ENCODE peak calls at places on chromosome 7, in five cellular contexts. Y, V, M, O and J are unnamed samples.

GRCh38 chr7:155640629-155641028 is 3.8 kb upstream of the RBM33 start:
- DNase-seq in Y (no peak), M (no peak), V (no peak), O (no peak), J (no peak)

GRCh38 chr7:98295467-98296220 is 14.2 kb downstream of the BRI3 start:
- DNase-seq in V (no peak), O (no peak), M (no peak), Y (no peak), J (no peak)

GRCh38 chr7:141693082-141693481 is 8.9 kb downstream of the DENND11 start:
- DNase-seq in Y (no peak), M (no peak), O (no peak), V (no peak), J (no peak)

GRCh38 chr7:94022550-94022949 is 18.4 kb upstream of the BET1 start:
- DNase-seq in O (no peak), V (no peak), Y (peak), M (no peak), J (peak)

GRCh38 chr7:16028103-16028502 is 341.6 kb upstream of the MEOX2 start:
- DNase-seq in Y (peak), V (no peak), M (peak), O (peak), J (peak)

GRCh38 chr7:35003679-35004278 is 33.5 kb downstream of the DPY19L1 start:
- DNase-seq in O (peak), M (peak), V (peak), Y (peak), J (peak)

GRCh38 chr7:71706576-71706975 is 574.6 kb downstream of the GALNT17 start:
- DNase-seq in V (no peak), O (no peak), M (no peak), Y (no peak), J (no peak)

GRCh38 chr7:142711722-142712616 is 37.3 kb upstream of the PRSS1 start:
- DNase-seq in V (peak), M (peak), O (no peak), Y (peak), J (peak)

GRCh38 chr7:17706734-17707133 is 233.6 kb downstream of the SNX13 start:
- DNase-seq in V (peak), M (peak), Y (peak), O (peak), J (no peak)

GRCh38 chr7:1844956-1845390 is 174.9 kb downstream of the ELFN1 start:
- DNase-seq in O (no peak), M (no peak), Y (no peak), V (peak), J (no peak)

GRCh38 chr7:90337106-90337505 is 9.4 kb upstream of the GTPBP10 start:
- DNase-seq in O (no peak), Y (no peak), M (peak), V (no peak), J (no peak)

GRCh38 chr7:86598311-86598710 is 45.4 kb upstream of the GRM3 start:
- DNase-seq in O (no peak), V (peak), M (no peak), Y (no peak), J (no peak)

GRCh38 chr7:139192014-139192706 is 38.9 kb upstream of the UBN2 start:
- DNase-seq in M (no peak), Y (no peak), O (no peak), V (no peak), J (no peak)

GRCh38 chr7:155918720-155919399 is 106.6 kb upstream of the SHH start:
- DNase-seq in O (peak), Y (peak), M (peak), V (no peak), J (peak)

GRCh38 chr7:48337012-48337621 is 165.9 kb downstream of the ABCA13 start:
- DNase-seq in V (peak), Y (peak), O (no peak), M (peak), J (no peak)

GRCh38 chr7:46745700-46746090 is 824.6 kb upstream of the IGFBP3 start:
- DNase-seq in O (no peak), M (peak), V (no peak), Y (no peak), J (no peak)

GRCh38 chr7:17598846-17599245 is 300.4 kb downstream of the AHR start:
- DNase-seq in V (no peak), Y (no peak), O (no peak), M (no peak), J (no peak)

GRCh38 chr7:117008849-117009531 is 55.7 kb downstream of the ST7 start:
- DNase-seq in M (peak), V (no peak), O (peak), Y (peak), J (no peak)

GRCh38 chr7:135160858-135161653 is 9.5 kb downstream of the CYREN start:
- DNase-seq in Y (peak), O (no peak), M (peak), V (no peak), J (no peak)

GRCh38 chr7:14449291-14449690 is 453.3 kb downstream of the DGKB start:
- DNase-seq in V (no peak), Y (no peak), O (no peak), M (no peak), J (no peak)

GRCh38 chr7:157638563-157638962 is 301.8 kb downstream of the DNAJB6 start:
- DNase-seq in O (no peak), M (no peak), Y (no peak), V (no peak), J (no peak)

GRCh38 chr7:1853619-1854520 is 183.8 kb downstream of the ELFN1 start:
- DNase-seq in O (no peak), V (peak), Y (no peak), M (no peak), J (no peak)

GRCh38 chr7:137992738-137993394 is 9.0 kb downstream of the CREB3L2 start:
- DNase-seq in O (peak), Y (peak), M (peak), V (no peak), J (no peak)

GRCh38 chr7:32244806-32245345 is 174.7 kb upstream of the PDE1C start:
- DNase-seq in M (no peak), O (no peak), Y (no peak), V (no peak), J (no peak)

GRCh38 chr7:90919766-90920165 is 323.6 kb downstream of the CDK14 start:
- DNase-seq in O (no peak), Y (no peak), M (no peak), V (no peak), J (no peak)

GRCh38 chr7:100504887-100505611 is 21.3 kb downstream of the NYAP1 start:
- DNase-seq in O (no peak), Y (no peak), M (no peak), V (no peak), J (no peak)

GRCh38 chr7:100493476-100494264 is 9.9 kb downstream of the NYAP1 start:
- DNase-seq in Y (no peak), O (no peak), V (peak), M (peak), J (no peak)

GRCh38 chr7:14834456-14834855 is 68.1 kb downstream of the DGKB start:
- DNase-seq in M (peak), Y (peak), V (no peak), O (peak), J (no peak)

GRCh38 chr7:145339319-145339718 is 503.5 kb upstream of the TPK1 start:
- DNase-seq in M (no peak), O (no peak), V (no peak), Y (no peak), J (no peak)

GRCh38 chr7:134502463-134502862 is 24.9 kb upstream of the AKR1B10 start:
- DNase-seq in M (peak), V (no peak), Y (peak), O (peak), J (no peak)

GRCh38 chr7:55971045-55971444 is 6.7 kb downstream of the NIPSNAP2 start:
- DNase-seq in V (no peak), M (no peak), O (no peak), Y (no peak), J (no peak)

GRCh38 chr7:2582006-2582735 is 23.4 kb downstream of the IQCE start:
- DNase-seq in Y (no peak), V (no peak), M (no peak), O (no peak), J (no peak)

GRCh38 chr7:64555046-64555445 is 7.8 kb downstream of the ZNF680 start:
- DNase-seq in O (no peak), V (no peak), M (peak), Y (peak), J (no peak)

GRCh38 chr7:64558781-64559180 is 4.1 kb downstream of the ZNF680 start:
- DNase-seq in V (no peak), Y (peak), O (no peak), M (peak), J (no peak)

GRCh38 chr7:64559206-64559605 is 3.7 kb downstream of the ZNF680 start:
- DNase-seq in O (no peak), M (peak), V (no peak), Y (peak), J (no peak)

GRCh38 chr7:64558323-64558705 is 4.6 kb downstream of the ZNF680 start:
- DNase-seq in O (no peak), M (peak), Y (peak), V (no peak), J (no peak)

GRCh38 chr7:64557601-64558322 is 5.1 kb downstream of the ZNF680 start:
- DNase-seq in V (no peak), Y (no peak), O (no peak), M (no peak), J (no peak)
- H3K4me3 ChIP-seq in V (no peak), Y (no peak), O (no peak), M (no peak), J (no peak)

GRCh38 chr7:6691609-6692106 is 15.1 kb downstream of the ZNF12 start:
- DNase-seq in M (no peak), V (no peak), Y (peak), O (peak), J (no peak)

DNA sequence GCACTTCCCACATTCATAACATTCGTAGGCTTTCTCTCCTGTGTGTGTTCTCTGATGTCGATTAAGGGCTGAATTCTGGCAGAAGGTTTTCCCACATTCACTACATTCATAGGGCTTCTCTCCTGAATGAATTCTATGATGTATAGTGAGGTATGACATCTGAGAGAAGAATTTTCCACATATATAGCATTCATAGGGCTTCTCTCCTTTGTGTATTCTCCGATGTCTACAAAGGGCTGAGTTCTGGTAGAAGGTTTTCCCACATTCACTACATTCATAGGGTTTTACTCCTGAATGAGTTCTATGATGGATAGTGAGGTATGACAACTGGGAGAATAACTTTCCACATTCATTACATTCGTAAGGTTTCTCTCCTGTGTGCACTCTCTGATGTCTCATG is 15.6 kb downstream of the ZNF12 start:
- DNase-seq in M (no peak), O (no peak), Y (no peak), V (no peak), J (no peak)
- H3K4me3 ChIP-seq in M (no peak), O (no peak), Y (no peak), V (no peak), J (no peak)

GRCh38 chr7:64849924-64850499 is 53.1 kb upstream of the ZNF273 start:
- DNase-seq in O (no peak), M (no peak), Y (no peak), V (no peak), J (no peak)
- H3K4me3 ChIP-seq in O (no peak), M (no peak), Y (no peak), V (no peak), J (no peak)

DNA sequence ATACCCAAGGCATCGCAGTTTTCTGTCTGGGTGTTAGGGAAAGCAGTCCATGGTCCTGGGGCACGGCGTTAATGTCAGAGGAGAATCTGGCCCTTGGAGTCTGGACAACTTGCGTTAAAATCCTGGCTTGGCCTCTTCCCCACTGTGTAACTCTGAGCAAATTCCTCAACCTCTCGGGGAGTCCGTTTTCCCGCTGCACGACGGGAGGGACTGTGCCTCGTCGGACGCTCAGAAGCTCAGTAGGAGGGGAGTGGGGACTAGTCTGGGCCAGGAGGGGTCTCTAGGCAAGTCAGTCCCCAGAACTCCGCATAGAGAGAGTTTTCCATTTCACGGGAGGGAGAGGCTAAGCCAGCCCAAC is 6.6 kb upstream of the EVX1 start:
- DNase-seq in V (no peak), M (no peak), O (no peak), Y (no peak), J (no peak)
- H3K4me3 ChIP-seq in V (peak), M (peak), O (peak), Y (no peak), J (no peak)

GRCh38 chr7:767580-767940 is 40.5 kb upstream of the PRKAR1B start:
- DNase-seq in V (no peak), M (no peak), O (no peak), Y (peak), J (no peak)
- H3K4me3 ChIP-seq in V (no peak), M (no peak), O (no peak), Y (no peak), J (peak)

GRCh38 chr7:118059209-118059608 is 124.8 kb upstream of the LSM8 start:
- DNase-seq in O (no peak), Y (peak), M (no peak), V (no peak), J (no peak)

GRCh38 chr7:118057404-118057803 is 126.6 kb upstream of the LSM8 start:
- DNase-seq in O (peak), V (no peak), M (no peak), Y (no peak), J (peak)

GRCh38 chr7:118060692-118061091 is 123.3 kb upstream of the LSM8 start:
- DNase-seq in O (no peak), Y (no peak), V (no peak), M (no peak), J (no peak)
- H3K4me3 ChIP-seq in O (no peak), Y (no peak), V (no peak), M (no peak), J (no peak)

GRCh38 chr7:44057181-44057848 is 8.1 kb downstream of the PGAM2 start:
- DNase-seq in M (no peak), Y (no peak), O (no peak), V (no peak), J (no peak)

GRCh38 chr7:44058759-44059218 is 6.6 kb downstream of the PGAM2 start:
- DNase-seq in Y (no peak), V (no peak), M (no peak), O (no peak), J (no peak)

GRCh38 chr7:44059219-44060090 is 5.9 kb downstream of the PGAM2 start:
- DNase-seq in Y (no peak), O (no peak), V (no peak), M (no peak), J (no peak)

GRCh38 chr7:44056681-44057080 is 8.7 kb downstream of the PGAM2 start:
- DNase-seq in V (no peak), O (no peak), M (no peak), Y (no peak), J (no peak)

GRCh38 chr7:44057849-44058758 is 7.3 kb downstream of the PGAM2 start:
- DNase-seq in Y (no peak), V (no peak), O (no peak), M (no peak), J (no peak)
- H3K4me3 ChIP-seq in Y (no peak), V (no peak), O (no peak), M (no peak), J (no peak)